ENCODE peak calls at places on chromosome 12, in six cellular contexts. U is effector memory CD4-positive, alpha-beta T cell; M is NAMALWA; X is EL; B is A172; N is activated CD4-positive, alpha-beta T cell treated with anti-CD3 and anti-CD28 coated beads for 36 hours. D is an unnamed sample.

GRCh38 chr12:12527820-12528296 is 34.8 kb downstream of the DUSP16 start:
- DNase-seq in M (no peak), B (no peak), X (no peak), U (no peak), N (no peak), D (no peak)

GRCh38 chr12:56628671-56629458 is 1.3 kb downstream of the BAZ2A start:
- DNase-seq in N (peak; percentile 78), M (peak; percentile 87), X (peak; percentile 70), U (peak; percentile 36), B (peak; percentile 36), D (peak; percentile 84)

GRCh38 chr12:22658214-22658613 is 33.2 kb downstream of the ETNK1 start:
- DNase-seq in M (no peak), X (peak; percentile 85), B (peak; percentile 83), N (peak; percentile 47), U (no peak), D (peak; percentile 90)

GRCh38 chr12:54452628-54453027 is 20.8 kb downstream of the GTSF1 start:
- DNase-seq in M (no peak), X (no peak), B (no peak), U (no peak), N (no peak), D (no peak)

GRCh38 chr12:47038270-47038748 is 41.1 kb upstream of the PCED1B start:
- DNase-seq in B (no peak), N (no peak), U (no peak), X (no peak), M (no peak), D (no peak)

GRCh38 chr12:1553987-1554982 is 40.1 kb downstream of the FBXL14 start:
- DNase-seq in B (no peak), U (no peak), M (peak; percentile 97), X (no peak), N (peak; percentile 80), D (no peak)

GRCh38 chr12:81644503-81644902 is 114.6 kb downstream of the PPFIA2 start:
- DNase-seq in B (peak; percentile 45), M (peak; percentile 63), U (no peak), N (no peak), X (peak; percentile 8), D (peak; percentile 6)

GRCh38 chr12:105588126-105588525 is 257.6 kb downstream of the C12orf75 start:
- DNase-seq in M (no peak), N (no peak), X (no peak), B (no peak), U (no peak), D (no peak)

GRCh38 chr12:33763331-33763730 is 259.0 kb upstream of the ALG10 start:
- DNase-seq in M (no peak), B (no peak), X (no peak), U (no peak), N (no peak), D (no peak)

GRCh38 chr12:47247418-47247817 is 167.7 kb upstream of the AMIGO2 start:
- DNase-seq in B (no peak), U (no peak), X (no peak), M (no peak), N (no peak), D (peak; percentile 55)

D was measured in M059J.